ENCODE peak calls at places on chromosomes 3 and 15, in five cellular contexts. One of them, this sample, is unnamed.
A peak's percentile ranks its signal among the peaks of the same experiment; 100 is the strongest.

GRCh38 chr3:61387817-61388216 is 136.6 kb upstream of the FHIT start:
- DNase-seq in MM.1S: no peak
- DNase-seq in mucosa of descending colon: no peak
- DNase-seq in ovary: no peak
- DNase-seq in breast epithelium: no peak
- DNase-seq in this sample: no peak

GRCh38 chr3:184380210-184380626 is 364 bp downstream of the CHRD start:
- DNase-seq in mucosa of descending colon: peak; percentile 71
- DNase-seq in ovary: peak; percentile 86
- DNase-seq in MM.1S: peak; percentile 49
- DNase-seq in breast epithelium: no peak
- DNase-seq in this sample: peak; percentile 88

GRCh38 chr3:140342668-140343067 is 335.2 kb upstream of the TRIM42 start:
- DNase-seq in MM.1S: no peak
- DNase-seq in mucosa of descending colon: no peak
- DNase-seq in ovary: no peak
- DNase-seq in breast epithelium: no peak
- DNase-seq in this sample: no peak

GRCh38 chr3:168495251-168495650 is 399.5 kb upstream of the GOLIM4 start:
- DNase-seq in ovary: no peak
- DNase-seq in MM.1S: no peak
- DNase-seq in breast epithelium: no peak
- DNase-seq in mucosa of descending colon: no peak
- DNase-seq in this sample: no peak

GRCh38 chr3:154192225-154192624 is 71.0 kb downstream of the ARHGEF26 start:
- DNase-seq in mucosa of descending colon: no peak
- DNase-seq in MM.1S: no peak
- DNase-seq in breast epithelium: no peak
- DNase-seq in ovary: no peak
- DNase-seq in this sample: no peak

GRCh38 chr3:69500604-69501003 is 114.7 kb upstream of the FRMD4B start:
- DNase-seq in ovary: no peak
- DNase-seq in MM.1S: no peak
- DNase-seq in breast epithelium: no peak
- DNase-seq in mucosa of descending colon: no peak
- DNase-seq in this sample: no peak

GRCh38 chr15:83015361-83015760 is 3.9 kb upstream of the C15orf40 start:
- DNase-seq in MM.1S: no peak
- DNase-seq in mucosa of descending colon: no peak
- DNase-seq in ovary: no peak
- DNase-seq in breast epithelium: no peak
- DNase-seq in this sample: no peak

GRCh38 chr15:38611228-38611627 is 46.6 kb upstream of the RASGRP1 start:
- DNase-seq in MM.1S: no peak
- DNase-seq in ovary: no peak
- DNase-seq in mucosa of descending colon: no peak
- DNase-seq in breast epithelium: no peak
- DNase-seq in this sample: no peak

GRCh38 chr15:101675015-101675414 is 22.8 kb upstream of the TM2D3 start:
- DNase-seq in breast epithelium: no peak
- DNase-seq in MM.1S: no peak
- DNase-seq in mucosa of descending colon: no peak
- DNase-seq in ovary: no peak
- DNase-seq in this sample: no peak

GRCh38 chr15:92069308-92070244 is 216.1 kb downstream of the SLCO3A1 start:
- DNase-seq in MM.1S: no peak
- DNase-seq in ovary: no peak
- DNase-seq in mucosa of descending colon: no peak
- DNase-seq in breast epithelium: no peak
- DNase-seq in this sample: no peak

GRCh38 chr15:51162865-51163762 is 68.4 kb upstream of the TNFAIP8L3 start:
- DNase-seq in mucosa of descending colon: peak; percentile 66
- DNase-seq in MM.1S: peak; percentile 68
- DNase-seq in breast epithelium: no peak
- DNase-seq in ovary: peak; percentile 60
- DNase-seq in this sample: no peak

GRCh38 chr3:180358179-180358578 is 243.8 kb upstream of the TTC14 start:
- DNase-seq in MM.1S: no peak
- DNase-seq in breast epithelium: no peak
- DNase-seq in mucosa of descending colon: no peak
- DNase-seq in ovary: no peak
- DNase-seq in this sample: no peak

GRCh38 chr3:127456471-127457093 is 134.0 kb downstream of the TPRA1 start:
- DNase-seq in breast epithelium: peak; percentile 50
- DNase-seq in MM.1S: no peak
- DNase-seq in ovary: peak; percentile 31
- DNase-seq in mucosa of descending colon: no peak
- DNase-seq in this sample: peak; percentile 35

GRCh38 chr3:79074558-79074957 is 693.2 kb downstream of the ROBO1 start:
- DNase-seq in mucosa of descending colon: no peak
- DNase-seq in MM.1S: no peak
- DNase-seq in breast epithelium: no peak
- DNase-seq in ovary: no peak
- DNase-seq in this sample: no peak

GRCh38 chr15:55991841-55992768 is 1.3 kb downstream of the NEDD4 start:
- DNase-seq in mucosa of descending colon: no peak
- DNase-seq in MM.1S: no peak
- DNase-seq in ovary: no peak
- DNase-seq in breast epithelium: no peak
- DNase-seq in this sample: no peak

GRCh38 chr3:194329566-194329965 is 21.6 kb downstream of the CPN2 start:
- DNase-seq in breast epithelium: no peak
- DNase-seq in MM.1S: no peak
- DNase-seq in mucosa of descending colon: no peak
- DNase-seq in ovary: no peak
- DNase-seq in this sample: no peak

GRCh38 chr3:135771760-135772159 is 193.8 kb upstream of the PPP2R3A start:
- DNase-seq in mucosa of descending colon: no peak
- DNase-seq in breast epithelium: no peak
- DNase-seq in ovary: no peak
- DNase-seq in MM.1S: no peak
- DNase-seq in this sample: no peak

GRCh38 chr15:83248151-83248851 is 36.2 kb downstream of the BNC1 start:
- DNase-seq in breast epithelium: no peak
- DNase-seq in MM.1S: peak; percentile 67
- DNase-seq in mucosa of descending colon: no peak
- DNase-seq in ovary: no peak
- DNase-seq in this sample: no peak

GRCh38 chr3:155712008-155712407 is 32.9 kb downstream of the PLCH1 start:
- DNase-seq in mucosa of descending colon: no peak
- DNase-seq in MM.1S: no peak
- DNase-seq in ovary: no peak
- DNase-seq in breast epithelium: no peak
- DNase-seq in this sample: no peak

DNA sequence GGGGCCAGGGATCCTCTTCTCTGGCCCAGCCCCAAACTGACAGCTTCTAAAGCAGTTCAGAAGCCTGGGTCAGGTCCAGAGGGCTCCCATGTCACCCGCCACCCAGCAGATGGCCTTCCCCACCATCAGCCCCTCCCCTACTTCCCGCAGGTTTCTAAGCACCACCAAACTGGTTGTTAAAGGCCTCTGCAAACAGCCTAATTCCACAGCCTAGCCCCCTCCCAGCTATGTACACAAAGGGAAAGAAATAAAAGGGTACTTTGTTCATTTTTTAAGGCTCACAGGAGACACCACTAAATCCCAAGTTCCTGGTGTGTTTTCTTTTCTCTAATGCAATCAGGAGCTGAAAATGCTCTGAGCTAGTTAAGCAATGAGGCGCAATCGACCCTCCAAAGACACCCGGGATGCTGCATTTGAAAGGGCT is 30.6 kb downstream of the PLCH1 start:
- DNase-seq in MM.1S: no peak
- DNase-seq in breast epithelium: no peak
- DNase-seq in ovary: no peak
- DNase-seq in mucosa of descending colon: no peak
- DNase-seq in this sample: no peak
- TF ChIP-seq CTCF in MM.1S: no peak
- TF ChIP-seq CTCF in breast epithelium: no peak
- TF ChIP-seq CTCF in ovary: no peak
- TF ChIP-seq CTCF in mucosa of descending colon: no peak
- TF ChIP-seq CTCF in this sample: no peak

GRCh38 chr3:115551091-115551490 is 72.2 kb upstream of the GAP43 start:
- DNase-seq in ovary: no peak
- DNase-seq in breast epithelium: no peak
- DNase-seq in MM.1S: no peak
- DNase-seq in mucosa of descending colon: no peak
- DNase-seq in this sample: no peak
- H3K4me3 ChIP-seq in ovary: no peak overlapping the region
- H3K4me3 ChIP-seq in breast epithelium: no peak overlapping the region
- H3K4me3 ChIP-seq in MM.1S: no peak overlapping the region
- H3K4me3 ChIP-seq in mucosa of descending colon: no peak overlapping the region
- H3K4me3 ChIP-seq in this sample: no peak overlapping the region

DNA sequence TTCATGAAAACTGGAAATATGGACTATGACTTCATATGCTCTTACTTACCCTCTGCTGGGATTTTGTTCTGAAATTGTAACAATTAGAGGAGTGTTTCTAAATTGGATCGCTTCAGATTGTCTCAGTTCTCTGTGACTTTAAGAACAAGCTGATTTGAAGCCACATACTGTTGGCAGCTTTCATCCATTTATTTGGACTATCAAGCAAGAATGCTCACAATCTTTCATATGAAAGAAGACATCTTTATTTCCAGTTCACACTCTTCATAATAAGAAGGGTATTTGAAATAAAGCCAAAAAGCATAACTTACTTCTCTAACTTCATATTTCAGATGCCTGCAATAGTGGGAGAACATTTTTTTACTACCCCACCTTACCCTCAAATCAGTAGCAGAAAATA is 491.6 kb upstream of the TPRG1 start:
- DNase-seq in breast epithelium: no peak
- DNase-seq in MM.1S: no peak
- DNase-seq in mucosa of descending colon: no peak
- DNase-seq in ovary: no peak
- DNase-seq in this sample: no peak
- H3K4me1 ChIP-seq in breast epithelium: no peaks in the 10 kb centered on the region
- H3K4me1 ChIP-seq in MM.1S: no peaks in the 10 kb centered on the region
- H3K4me1 ChIP-seq in mucosa of descending colon: no peaks in the 10 kb centered on the region
- H3K4me1 ChIP-seq in ovary: peaks cover 3% of the 10 kb centered on the region
- H3K4me1 ChIP-seq in this sample: peaks cover 19% of the 10 kb centered on the region

DNA sequence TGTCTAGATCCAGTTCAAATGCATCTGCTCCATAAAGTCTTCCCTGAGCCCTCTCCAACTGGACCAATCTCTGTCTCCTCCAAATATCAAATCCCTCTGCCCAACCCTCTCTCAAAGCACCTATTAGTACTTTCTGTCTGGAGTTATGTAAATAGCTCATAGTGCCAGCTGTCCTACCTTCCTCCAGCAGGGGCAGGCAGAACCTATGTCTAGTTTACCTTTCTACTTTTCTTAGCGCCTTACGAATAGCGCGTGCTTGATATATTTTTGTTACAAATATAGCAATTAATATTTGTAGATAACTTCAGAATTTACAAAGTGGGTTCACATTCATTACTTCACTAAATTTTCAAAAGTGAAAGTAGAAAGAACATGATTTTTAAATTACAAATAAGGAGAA is 14.0 kb upstream of the CCDC80 start:
- DNase-seq in ovary: no peak
- DNase-seq in MM.1S: peak; percentile 7
- DNase-seq in mucosa of descending colon: no peak
- DNase-seq in breast epithelium: no peak
- DNase-seq in this sample: no peak
- TF ChIP-seq CTCF in ovary: no peak
- TF ChIP-seq CTCF in MM.1S: peak; percentile 26
- TF ChIP-seq CTCF in mucosa of descending colon: no peak
- TF ChIP-seq CTCF in breast epithelium: no peak
- TF ChIP-seq CTCF in this sample: no peak

GRCh38 chr3:186193534-186194450 is 84.9 kb upstream of the ETV5 start:
- DNase-seq in mucosa of descending colon: no peak
- DNase-seq in MM.1S: no peak
- DNase-seq in breast epithelium: no peak
- DNase-seq in ovary: no peak
- DNase-seq in this sample: no peak
- H3K4me3 ChIP-seq in mucosa of descending colon: no peak overlapping the region
- H3K4me3 ChIP-seq in MM.1S: no peak overlapping the region
- H3K4me3 ChIP-seq in breast epithelium: peak overlapping the region; percentile 32
- H3K4me3 ChIP-seq in ovary: no peak overlapping the region
- H3K4me3 ChIP-seq in this sample: peak overlapping the region; percentile 16

DNA sequence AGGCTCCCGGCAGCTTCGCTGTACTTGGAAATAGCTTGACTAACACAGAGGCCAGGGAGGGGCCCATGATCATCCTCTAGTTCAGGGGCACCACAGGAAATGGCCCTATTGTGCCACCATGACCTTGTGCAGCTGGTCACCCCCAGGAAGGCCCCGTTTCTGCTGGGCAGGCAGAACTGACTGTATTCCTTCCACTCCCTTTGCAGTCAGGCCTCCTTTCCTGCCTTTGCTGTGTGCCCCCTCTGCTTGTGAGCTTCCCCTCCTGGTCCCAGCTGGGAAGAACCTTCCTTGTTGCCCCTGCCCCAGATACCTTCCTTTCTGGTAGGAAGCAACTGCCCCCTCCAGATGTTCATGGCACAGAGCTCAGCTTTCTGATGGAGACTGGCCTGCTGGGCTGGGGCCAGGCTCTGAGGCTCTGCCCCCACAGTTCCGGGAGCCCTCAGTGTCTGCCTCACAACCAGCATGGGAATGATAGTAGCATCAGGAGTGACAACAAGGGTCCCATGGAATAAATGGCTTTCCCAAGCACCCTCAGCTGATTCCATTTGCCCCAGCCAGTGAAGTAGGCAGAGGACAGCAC is 65.4 kb upstream of the IQSEC1 start:
- DNase-seq in breast epithelium: no peak
- DNase-seq in MM.1S: no peak
- DNase-seq in mucosa of descending colon: no peak
- DNase-seq in ovary: no peak
- DNase-seq in this sample: peak; percentile 16
- H3K4me1 ChIP-seq in breast epithelium: no peaks in the 10 kb centered on the region
- H3K4me1 ChIP-seq in MM.1S: no peaks in the 10 kb centered on the region
- H3K4me1 ChIP-seq in mucosa of descending colon: no peaks in the 10 kb centered on the region
- H3K4me1 ChIP-seq in ovary: no peaks in the 10 kb centered on the region
- H3K4me1 ChIP-seq in this sample: no peaks in the 10 kb centered on the region